ENCODE peak calls at places on chromosomes 6 and 20, in nine cellular contexts. D, R, A, Z, F, I, M, Y and S are unnamed samples.

GRCh38 chr6:3343089-3343901 is 84.5 kb downstream of the PSMG4 start:
- DNase-seq in F (no peak), I (no peak), M (no peak), R (no peak), Z (no peak), Y (no peak), A (no peak), D (no peak), S (no peak)

GRCh38 chr6:118783931-118784528 is 109.9 kb upstream of the ASF1A start:
- DNase-seq in A (no peak), D (no peak), I (no peak), R (no peak), Y (no peak), F (no peak), Z (no peak), M (peak), S (no peak)

GRCh38 chr6:111793711-111794111 is 79.5 kb downstream of the FYN start:
- DNase-seq in R (no peak), F (no peak), I (no peak), Y (no peak), D (no peak), A (no peak), Z (no peak), M (no peak), S (no peak)

GRCh38 chr6:151633517-151634335 is 139.9 kb downstream of the CCDC170 start:
- DNase-seq in Y (no peak), Z (no peak), F (no peak), D (no peak), A (no peak), R (no peak), I (no peak), M (no peak), S (no peak)

GRCh38 chr6:9272671-9273070 is 837.3 kb upstream of the SLC35B3 start:
- DNase-seq in I (no peak), F (no peak), M (no peak), Z (no peak), A (no peak), Y (no peak), D (no peak), R (no peak), S (no peak)

GRCh38 chr20:1567392-1568165 is 10.1 kb upstream of the SIRPD start:
- DNase-seq in D (no peak), R (no peak), Y (no peak), A (peak), Z (no peak), I (peak), F (no peak), M (no peak), S (peak)

GRCh38 chr20:44593721-44594120 is 11.3 kb downstream of the PKIG start:
- DNase-seq in R (no peak), Y (no peak), M (no peak), Z (no peak), A (no peak), F (no peak), I (no peak), D (no peak), S (no peak)

GRCh38 chr6:14996892-14997291 is 249.0 kb upstream of the JARID2 start:
- DNase-seq in R (no peak), D (no peak), Y (no peak), A (peak), F (no peak), I (peak), Z (no peak), M (no peak), S (no peak)

GRCh38 chr20:62198931-62199330 is 16.1 kb downstream of the MTG2 start:
- DNase-seq in R (no peak), I (no peak), D (no peak), F (no peak), Z (no peak), M (no peak), Y (no peak), A (no peak), S (no peak)

GRCh38 chr20:46681032-46681854 is 8.0 kb downstream of the TP53RK start:
- DNase-seq in Z (peak), I (peak), D (peak), Y (peak), M (peak), F (peak), A (no peak), R (peak), S (peak)

GRCh38 chr6:77502966-77503365 is 39.7 kb upstream of the HTR1B start:
- DNase-seq in F (no peak), I (no peak), Y (no peak), M (no peak), D (no peak), A (no peak), Z (no peak), R (no peak), S (peak)

GRCh38 chr6:158837684-158838625 is 18.8 kb upstream of the EZR start:
- DNase-seq in Y (no peak), F (no peak), A (no peak), M (no peak), I (no peak), D (no peak), R (no peak), Z (no peak), S (no peak)

GRCh38 chr6:14767176-14767575 is 478.7 kb upstream of the JARID2 start:
- DNase-seq in I (no peak), A (no peak), Z (no peak), M (no peak), F (no peak), R (no peak), D (no peak), Y (no peak), S (no peak)

GRCh38 chr6:20340459-20340858 is 61.2 kb upstream of the E2F3 start:
- DNase-seq in M (no peak), I (no peak), Z (no peak), D (no peak), A (no peak), R (no peak), Y (no peak), F (no peak), S (no peak)

GRCh38 chr6:6844451-6844974 is 256.0 kb downstream of the LY86 start:
- DNase-seq in D (no peak), M (no peak), Y (no peak), A (no peak), I (no peak), Z (no peak), F (no peak), R (no peak), S (no peak)

GRCh38 chr6:71287038-71287437 is 1.6 kb upstream of the OGFRL1 start:
- DNase-seq in Z (peak), M (no peak), I (no peak), R (no peak), D (peak), Y (no peak), A (no peak), F (peak), S (no peak)

GRCh38 chr6:149830731-149831379 is 33.3 kb downstream of the LRP11 start:
- DNase-seq in Y (no peak), F (no peak), I (no peak), D (no peak), Z (no peak), M (no peak), A (no peak), R (no peak), S (no peak)

GRCh38 chr6:144283781-144284473 is 1.2 kb upstream of the UTRN start:
- DNase-seq in M (no peak), R (no peak), A (no peak), Z (no peak), I (no peak), Y (no peak), D (no peak), F (no peak), S (no peak)
- H3K27ac ChIP-seq in M (peak), R (peak), A (no peak), Z (no peak), I (peak), Y (no peak), D (no peak), F (peak), S (peak)

DNA sequence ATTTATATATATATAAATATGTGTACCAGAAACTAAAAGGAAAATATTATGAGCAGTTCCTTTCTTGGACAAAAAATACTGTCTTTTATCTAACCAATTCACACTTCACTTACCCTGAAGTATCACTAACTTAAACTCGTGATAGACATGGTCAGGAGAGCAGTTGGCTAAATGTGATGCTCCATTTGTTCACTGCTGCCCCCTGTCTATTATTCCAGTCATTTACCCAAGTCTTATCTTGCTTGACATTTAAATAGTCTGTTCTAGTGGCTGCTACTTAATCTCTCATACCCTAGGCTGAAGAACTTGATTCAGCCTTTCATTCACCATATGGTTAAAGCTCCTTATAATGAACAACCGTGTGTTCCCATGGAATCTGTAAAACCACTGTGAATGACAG is 789.6 kb upstream of the EYS start:
- DNase-seq in R (no peak), D (no peak), Z (peak), A (no peak), I (peak), F (no peak), M (no peak), Y (no peak), S (peak)
- TF ChIP-seq CTCF in R (no peak), D (peak), Z (peak), A (no peak), I (no peak), F (no peak), M (no peak), Y (peak), S (no peak)

GRCh38 chr6:8084586-8084985 is 17.8 kb downstream of the EEF1E1 start:
- DNase-seq in Y (no peak), R (no peak), A (no peak), M (no peak), F (no peak), Z (no peak), D (no peak), I (no peak), S (no peak)

GRCh38 chr6:8086755-8087306 is 15.5 kb downstream of the EEF1E1 start:
- DNase-seq in D (no peak), F (no peak), R (no peak), Z (no peak), M (no peak), Y (no peak), I (no peak), A (no peak), S (no peak)

GRCh38 chr6:8082572-8082953 is 18.4 kb upstream of the BLOC1S5 start:
- DNase-seq in R (no peak), F (no peak), I (no peak), M (no peak), Y (no peak), Z (no peak), D (no peak), A (no peak), S (no peak)

GRCh38 chr6:8082954-8083858 is 19.0 kb upstream of the BLOC1S5 start:
- DNase-seq in Y (no peak), F (no peak), A (peak), Z (no peak), D (peak), R (no peak), I (peak), M (no peak), S (peak)

GRCh38 chr6:8085053-8085511 is 17.3 kb downstream of the EEF1E1 start:
- DNase-seq in A (peak), R (peak), D (peak), Y (no peak), M (no peak), F (no peak), Z (no peak), I (peak), S (no peak)
- H3K27ac ChIP-seq in A (peak), R (no peak), D (peak), Y (no peak), M (no peak), F (no peak), Z (no peak), I (peak), S (peak)

GRCh38 chr6:106080106-106081095 is 5.7 kb upstream of the PRDM1 start:
- DNase-seq in F (no peak), I (no peak), Z (no peak), M (no peak), R (no peak), A (no peak), D (no peak), Y (no peak), S (no peak)
- TF ChIP-seq CTCF in F (no peak), I (no peak), Z (no peak), M (no peak), R (no peak), A (no peak), D (no peak), Y (no peak), S (no peak)

GRCh38 chr6:80356000-80356399 is 249.5 kb downstream of the BCKDHB start:
- DNase-seq in A (no peak), Z (no peak), I (peak), Y (peak), D (no peak), R (no peak), M (no peak), F (no peak), S (no peak)
- H3K27ac ChIP-seq in A (no peak), Z (no peak), I (no peak), Y (no peak), D (no peak), R (no peak), M (no peak), F (no peak), S (no peak)